ENCODE peak calls at places on chromosomes 3 and 15, in five cellular contexts. One of them, this sample, is unnamed.

GRCh38 chr3:58271901-58272501 is 34.0 kb upstream of the RPP14 start:
- DNase-seq in activated naive CD4-positive, alpha-beta T cell treated with anti-CD3 and anti-CD28 coated beads for 36 hours: peak
- DNase-seq in adrenal gland: peak
- DNase-seq in HFFc6: peak
- DNase-seq in activated T-helper 1 cell treated with anti-CD3 and anti-CD28 coated beads, Interleukin-2, amount 50 U/mL, for 16 hours: no peak
- DNase-seq in this sample: no peak

GRCh38 chr15:44726568-44727461 is 9.5 kb upstream of the TRIM69 start:
- DNase-seq in activated naive CD4-positive, alpha-beta T cell treated with anti-CD3 and anti-CD28 coated beads for 36 hours: peak
- DNase-seq in adrenal gland: peak
- DNase-seq in HFFc6: peak
- DNase-seq in activated T-helper 1 cell treated with anti-CD3 and anti-CD28 coated beads, Interleukin-2, amount 50 U/mL, for 16 hours: peak
- DNase-seq in this sample: peak

GRCh38 chr15:60797444-60798040 is 318.6 kb upstream of the ICE2 start:
- DNase-seq in activated naive CD4-positive, alpha-beta T cell treated with anti-CD3 and anti-CD28 coated beads for 36 hours: peak
- DNase-seq in adrenal gland: peak
- DNase-seq in HFFc6: no peak
- DNase-seq in activated T-helper 1 cell treated with anti-CD3 and anti-CD28 coated beads, Interleukin-2, amount 50 U/mL, for 16 hours: no peak
- DNase-seq in this sample: peak

GRCh38 chr3:123818921-123819429 is 65.2 kb downstream of the MYLK start:
- DNase-seq in activated naive CD4-positive, alpha-beta T cell treated with anti-CD3 and anti-CD28 coated beads for 36 hours: no peak
- DNase-seq in adrenal gland: no peak
- DNase-seq in HFFc6: peak
- DNase-seq in activated T-helper 1 cell treated with anti-CD3 and anti-CD28 coated beads, Interleukin-2, amount 50 U/mL, for 16 hours: no peak
- DNase-seq in this sample: no peak

GRCh38 chr3:197874064-197874463 is 75.9 kb upstream of the RPL35A start:
- DNase-seq in activated naive CD4-positive, alpha-beta T cell treated with anti-CD3 and anti-CD28 coated beads for 36 hours: no peak
- DNase-seq in adrenal gland: no peak
- DNase-seq in HFFc6: no peak
- DNase-seq in activated T-helper 1 cell treated with anti-CD3 and anti-CD28 coated beads, Interleukin-2, amount 50 U/mL, for 16 hours: no peak
- DNase-seq in this sample: no peak

GRCh38 chr3:143002083-143002712 is 828 bp downstream of the U2SURP start:
- DNase-seq in activated naive CD4-positive, alpha-beta T cell treated with anti-CD3 and anti-CD28 coated beads for 36 hours: peak
- DNase-seq in adrenal gland: no peak
- DNase-seq in HFFc6: peak
- DNase-seq in activated T-helper 1 cell treated with anti-CD3 and anti-CD28 coated beads, Interleukin-2, amount 50 U/mL, for 16 hours: no peak
- DNase-seq in this sample: peak

GRCh38 chr3:106820726-106821362 is 556.4 kb upstream of the CCDC54 start:
- DNase-seq in activated naive CD4-positive, alpha-beta T cell treated with anti-CD3 and anti-CD28 coated beads for 36 hours: no peak
- DNase-seq in adrenal gland: no peak
- DNase-seq in HFFc6: no peak
- DNase-seq in activated T-helper 1 cell treated with anti-CD3 and anti-CD28 coated beads, Interleukin-2, amount 50 U/mL, for 16 hours: no peak
- DNase-seq in this sample: no peak

GRCh38 chr3:148092624-148093194 is 605.0 kb upstream of the AGTR1 start:
- DNase-seq in activated naive CD4-positive, alpha-beta T cell treated with anti-CD3 and anti-CD28 coated beads for 36 hours: no peak
- DNase-seq in adrenal gland: no peak
- DNase-seq in HFFc6: no peak
- DNase-seq in activated T-helper 1 cell treated with anti-CD3 and anti-CD28 coated beads, Interleukin-2, amount 50 U/mL, for 16 hours: no peak
- DNase-seq in this sample: no peak

GRCh38 chr3:171980578-171981270 is 58.7 kb upstream of the FNDC3B start:
- DNase-seq in activated naive CD4-positive, alpha-beta T cell treated with anti-CD3 and anti-CD28 coated beads for 36 hours: no peak
- DNase-seq in adrenal gland: no peak
- DNase-seq in HFFc6: no peak
- DNase-seq in activated T-helper 1 cell treated with anti-CD3 and anti-CD28 coated beads, Interleukin-2, amount 50 U/mL, for 16 hours: no peak
- DNase-seq in this sample: no peak

GRCh38 chr3:103052236-103052830 is 617.5 kb downstream of the ZPLD1 start:
- DNase-seq in activated naive CD4-positive, alpha-beta T cell treated with anti-CD3 and anti-CD28 coated beads for 36 hours: no peak
- DNase-seq in adrenal gland: peak
- DNase-seq in HFFc6: no peak
- DNase-seq in activated T-helper 1 cell treated with anti-CD3 and anti-CD28 coated beads, Interleukin-2, amount 50 U/mL, for 16 hours: no peak
- DNase-seq in this sample: no peak

GRCh38 chr3:53682807-53683206 is 163.4 kb downstream of the CHDH start:
- DNase-seq in activated naive CD4-positive, alpha-beta T cell treated with anti-CD3 and anti-CD28 coated beads for 36 hours: no peak
- DNase-seq in adrenal gland: no peak
- DNase-seq in HFFc6: no peak
- DNase-seq in activated T-helper 1 cell treated with anti-CD3 and anti-CD28 coated beads, Interleukin-2, amount 50 U/mL, for 16 hours: no peak
- DNase-seq in this sample: no peak

GRCh38 chr3:29677421-29677820 is 396.6 kb downstream of the RBMS3 start:
- DNase-seq in activated naive CD4-positive, alpha-beta T cell treated with anti-CD3 and anti-CD28 coated beads for 36 hours: no peak
- DNase-seq in adrenal gland: no peak
- DNase-seq in HFFc6: no peak
- DNase-seq in activated T-helper 1 cell treated with anti-CD3 and anti-CD28 coated beads, Interleukin-2, amount 50 U/mL, for 16 hours: no peak
- DNase-seq in this sample: no peak

GRCh38 chr3:20320489-20320888 is 134.5 kb upstream of the SGO1 start:
- DNase-seq in activated naive CD4-positive, alpha-beta T cell treated with anti-CD3 and anti-CD28 coated beads for 36 hours: no peak
- DNase-seq in adrenal gland: no peak
- DNase-seq in HFFc6: no peak
- DNase-seq in activated T-helper 1 cell treated with anti-CD3 and anti-CD28 coated beads, Interleukin-2, amount 50 U/mL, for 16 hours: no peak
- DNase-seq in this sample: no peak

GRCh38 chr3:196273655-196274054 is 13.9 kb downstream of the PCYT1A start:
- DNase-seq in activated naive CD4-positive, alpha-beta T cell treated with anti-CD3 and anti-CD28 coated beads for 36 hours: no peak
- DNase-seq in adrenal gland: no peak
- DNase-seq in HFFc6: no peak
- DNase-seq in activated T-helper 1 cell treated with anti-CD3 and anti-CD28 coated beads, Interleukin-2, amount 50 U/mL, for 16 hours: no peak
- DNase-seq in this sample: no peak

GRCh38 chr3:25397150-25397549 is 30.9 kb upstream of the RARB start:
- DNase-seq in activated naive CD4-positive, alpha-beta T cell treated with anti-CD3 and anti-CD28 coated beads for 36 hours: no peak
- DNase-seq in adrenal gland: no peak
- DNase-seq in HFFc6: no peak
- DNase-seq in activated T-helper 1 cell treated with anti-CD3 and anti-CD28 coated beads, Interleukin-2, amount 50 U/mL, for 16 hours: no peak
- DNase-seq in this sample: no peak

This sample was measured in stimulated activated CD4-positive, alpha-beta T cell treated with anti-CD3 and anti-CD28 coated beads, Interleukin-4, amount 100 ng/mL, for 24 hours.